ENCODE peak calls at places on chromosomes 3 and 15, in seven cellular contexts. L is HepG2, C is HCT116, M is H1, W is K562, P is endothelial cell of umbilical vein, Z is GM12878. S is an unnamed sample.

GRCh38 chr3:177802151-177802900 is 605.0 kb upstream of the TBL1XR1 start:
- DNase-seq in L (no peak), C (no peak), M (no peak), W (no peak), P (no peak), Z (no peak), S (no peak)

GRCh38 chr3:170038434-170039110 is 777 bp downstream of the GPR160 start:
- DNase-seq in L (no peak), C (no peak), M (peak), W (no peak), P (no peak), Z (no peak), S (no peak)

GRCh38 chr3:8767181-8767666 is 2.2 kb downstream of the OXTR start:
- DNase-seq in L (no peak), C (no peak), M (no peak), W (no peak), P (peak), Z (no peak), S (no peak)

GRCh38 chr3:63763156-63763555 is 55.9 kb upstream of the C3orf49 start:
- DNase-seq in L (no peak), C (no peak), M (no peak), W (no peak), P (no peak), Z (no peak), S (no peak)

GRCh38 chr3:53478166-53478830 is 16.1 kb upstream of the CACNA1D start:
- DNase-seq in L (peak), C (no peak), M (no peak), W (no peak), P (no peak), Z (no peak), S (no peak)

GRCh38 chr3:1190576-1190975 is 97.8 kb downstream of the CNTN6 start:
- DNase-seq in L (no peak), C (no peak), M (no peak), W (no peak), P (no peak), Z (no peak), S (no peak)

GRCh38 chr3:33664195-33664594 is 53.9 kb downstream of the CLASP2 start:
- DNase-seq in L (no peak), C (no peak), M (no peak), W (no peak), P (peak), Z (no peak), S (no peak)

GRCh38 chr3:195356151-195357086 is 85.5 kb upstream of the XXYLT1 start:
- DNase-seq in L (no peak), C (no peak), M (no peak), W (no peak), P (no peak), Z (no peak), S (no peak)

GRCh38 chr15:85555875-85556617 is 175.6 kb downstream of the AKAP13 start:
- DNase-seq in L (no peak), C (no peak), M (no peak), W (no peak), P (no peak), Z (no peak), S (no peak)

GRCh38 chr3:56052219-56052618 is 416.0 kb downstream of the ERC2 start:
- DNase-seq in L (no peak), C (no peak), M (no peak), W (no peak), P (no peak), Z (no peak), S (no peak)

GRCh38 chr15:60091150-60091549 is 87.0 kb downstream of the FOXB1 start:
- DNase-seq in L (peak), C (no peak), M (no peak), W (no peak), P (no peak), Z (no peak), S (no peak)

GRCh38 chr3:52650437-52650836 is 35.3 kb downstream of the PBRM1 start:
- DNase-seq in L (no peak), C (no peak), M (no peak), W (no peak), P (no peak), Z (no peak), S (no peak)

GRCh38 chr3:68893600-68894239 is 38.6 kb downstream of the TAFA4 start:
- DNase-seq in L (peak), C (no peak), M (no peak), W (peak), P (peak), Z (no peak), S (peak)

GRCh38 chr3:194250104-194251002 is 100.8 kb downstream of the CPN2 start:
- DNase-seq in L (no peak), C (no peak), M (no peak), W (no peak), P (no peak), Z (no peak), S (peak)

GRCh38 chr3:196039359-196039758 is 42.5 kb downstream of the TFRC start:
- DNase-seq in L (no peak), C (no peak), M (no peak), W (no peak), P (no peak), Z (no peak), S (no peak)

GRCh38 chr3:17151598-17152373 is 267.0 kb downstream of the PLCL2 start:
- DNase-seq in L (no peak), C (no peak), M (no peak), W (no peak), P (no peak), Z (peak), S (no peak)

GRCh38 chr3:23112491-23112890 is 90.6 kb upstream of the UBE2E2 start:
- DNase-seq in L (no peak), C (no peak), M (no peak), W (no peak), P (no peak), Z (no peak), S (no peak)

GRCh38 chr15:56866798-56867197 is 51.6 kb upstream of the TCF12 start:
- DNase-seq in L (peak), C (no peak), M (no peak), W (no peak), P (peak), Z (no peak), S (no peak)

GRCh38 chr3:58874795-58875194 is 175.0 kb downstream of the CFAP20DC start:
- DNase-seq in L (no peak), C (peak), M (no peak), W (no peak), P (no peak), Z (peak), S (no peak)

GRCh38 chr3:136612512-136612911 is 139.7 kb downstream of the STAG1 start:
- DNase-seq in L (no peak), C (no peak), M (no peak), W (no peak), P (no peak), Z (no peak), S (no peak)

GRCh38 chr15:80584561-80584964 is 110.5 kb upstream of the ABHD17C start:
- DNase-seq in L (peak), C (no peak), M (no peak), W (no peak), P (no peak), Z (no peak), S (no peak)

GRCh38 chr15:98953000-98953776 is 54.4 kb downstream of the PGPEP1L start:
- DNase-seq in L (no peak), C (no peak), M (no peak), W (no peak), P (no peak), Z (peak), S (no peak)

GRCh38 chr15:62847900-62848489 is 194.6 kb upstream of the TPM1 start:
- DNase-seq in L (peak), C (peak), M (peak), W (peak), P (peak), Z (no peak), S (no peak)

GRCh38 chr15:44620081-44620480 is 43.4 kb downstream of the SPG11 start:
- DNase-seq in L (no peak), C (no peak), M (no peak), W (no peak), P (no peak), Z (no peak), S (no peak)

GRCh38 chr3:27985369-27986035 is 255.9 kb upstream of the CMC1 start:
- DNase-seq in L (no peak), C (no peak), M (no peak), W (no peak), P (no peak), Z (no peak), S (no peak)

GRCh38 chr15:49741721-49742120 is 120.9 kb downstream of the DTWD1 start:
- DNase-seq in L (no peak), C (no peak), M (no peak), W (no peak), P (no peak), Z (no peak), S (no peak)

GRCh38 chr3:84967767-84968581 is 9.2 kb downstream of the CADM2 start:
- DNase-seq in L (no peak), C (no peak), M (peak), W (no peak), P (no peak), Z (no peak), S (peak)

GRCh38 chr3:58563386-58564035 is 13.7 kb downstream of the FAM107A start:
- DNase-seq in L (peak), C (no peak), M (no peak), W (no peak), P (no peak), Z (no peak), S (no peak)

GRCh38 chr3:177596248-177596821 is 399.1 kb upstream of the TBL1XR1 start:
- DNase-seq in L (no peak), C (peak), M (no peak), W (no peak), P (peak), Z (no peak), S (no peak)

GRCh38 chr3:11910971-11911531 is 64.4 kb upstream of the TAMM41 start:
- DNase-seq in L (no peak), C (no peak), M (no peak), W (no peak), P (no peak), Z (no peak), S (no peak)

GRCh38 chr3:150022406-150023238 is 51.9 kb upstream of the PFN2 start:
- DNase-seq in L (no peak), C (no peak), M (no peak), W (no peak), P (no peak), Z (peak), S (no peak)

GRCh38 chr15:45476395-45476794 is 46.2 kb downstream of the SLC30A4 start:
- DNase-seq in L (no peak), C (no peak), M (no peak), W (no peak), P (no peak), Z (no peak), S (no peak)

GRCh38 chr15:89502867-89503595 is 6.6 kb upstream of the RHCG start:
- DNase-seq in L (no peak), C (no peak), M (no peak), W (no peak), P (no peak), Z (no peak), S (no peak)

GRCh38 chr15:72306211-72306785 is 13.7 kb downstream of the CELF6 start:
- DNase-seq in L (no peak), C (no peak), M (no peak), W (peak), P (no peak), Z (no peak), S (no peak)

GRCh38 chr3:159797771-159798170 is 190.9 kb upstream of the IL12A start:
- DNase-seq in L (no peak), C (no peak), M (no peak), W (no peak), P (peak), Z (no peak), S (no peak)

GRCh38 chr3:4655145-4656045 is 162.2 kb downstream of the ITPR1 start:
- DNase-seq in L (no peak), C (no peak), M (no peak), W (no peak), P (no peak), Z (no peak), S (no peak)

GRCh38 chr15:55909036-55909811 is 84.2 kb downstream of the NEDD4 start:
- DNase-seq in L (no peak), C (no peak), M (no peak), W (no peak), P (no peak), Z (no peak), S (no peak)

DNA sequence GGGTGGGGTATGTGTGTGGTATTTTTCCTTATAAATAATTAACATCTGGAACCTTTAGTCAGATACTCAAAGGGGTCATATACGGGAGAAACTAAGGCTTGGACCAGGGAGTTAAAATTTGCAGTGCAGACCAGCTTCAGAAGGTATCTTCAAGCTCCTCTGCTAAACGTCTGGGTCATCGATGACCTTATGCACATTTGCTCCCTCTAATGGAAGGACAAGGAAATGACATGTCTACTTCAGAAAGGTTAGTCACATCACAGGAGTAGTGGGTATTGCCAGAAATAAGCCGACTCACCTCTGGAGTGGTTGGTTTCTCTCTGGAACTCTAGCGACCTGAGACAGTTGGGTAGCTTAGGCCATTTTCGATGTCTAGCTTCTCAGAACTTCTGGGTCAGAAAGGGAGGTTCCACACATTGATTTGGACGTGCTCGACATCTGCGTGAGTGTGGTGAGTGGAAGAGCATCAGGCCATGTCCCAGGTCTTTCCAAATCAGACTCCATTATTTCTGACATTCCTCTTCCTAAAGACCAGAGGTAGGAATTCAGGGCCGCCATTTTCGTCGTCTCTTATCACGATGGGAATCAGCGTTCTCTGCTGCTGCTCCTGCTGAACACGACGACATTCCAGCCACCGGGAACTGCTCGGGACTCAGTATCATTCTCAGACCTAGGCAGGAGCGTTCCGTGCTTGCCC is 31.8 kb upstream of the RASA2 start:
- DNase-seq in L (peak), C (peak), M (no peak), W (peak), P (peak), Z (peak), S (peak)
- TF ChIP-seq POLR2AphosphoS5 in L (no peak), C (no peak), M (no peak), W (no peak), P (no peak), Z (no peak), S (no peak)

GRCh38 chr3:66863205-66864135 is 134.6 kb upstream of the KBTBD8 start:
- DNase-seq in L (no peak), C (no peak), M (no peak), W (no peak), P (no peak), Z (no peak), S (no peak)
- H3K9ac ChIP-seq in L (no peak), C (no peak), M (no peak), W (no peak), P (no peak), Z (no peak), S (no peak)

DNA sequence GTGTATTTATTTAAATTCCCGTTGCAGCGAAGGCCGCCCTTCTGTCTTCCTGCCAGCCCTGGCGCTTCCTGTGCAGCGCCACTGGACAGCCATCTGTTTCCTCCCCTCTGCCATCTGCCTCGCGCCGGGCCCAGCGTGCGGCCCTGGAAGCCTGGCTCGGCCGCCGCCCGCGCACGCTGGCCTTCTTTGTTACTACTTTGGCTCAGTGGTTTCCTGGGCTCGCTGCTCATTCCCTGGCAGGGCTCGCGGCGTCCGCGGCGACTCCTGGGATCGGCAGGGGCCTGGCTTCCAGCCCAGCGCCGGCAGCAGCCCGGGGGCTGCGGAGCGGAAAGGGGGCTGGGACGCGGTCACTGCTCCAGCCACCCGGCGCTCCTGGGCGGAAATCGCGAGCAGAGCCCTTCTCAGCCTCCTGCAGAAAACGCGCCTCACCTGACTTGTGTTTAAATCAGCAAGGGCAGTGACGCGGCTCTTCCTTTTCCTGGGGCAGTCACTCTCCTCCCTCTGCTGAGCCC is 9.9 kb downstream of the CMTM7 start:
- DNase-seq in L (peak), C (no peak), M (no peak), W (no peak), P (peak), Z (no peak), S (no peak)
- TF ChIP-seq EZH2 in L (no peak), C (no peak), M (no peak), W (no peak), P (no peak), Z (no peak), S (no peak)

DNA sequence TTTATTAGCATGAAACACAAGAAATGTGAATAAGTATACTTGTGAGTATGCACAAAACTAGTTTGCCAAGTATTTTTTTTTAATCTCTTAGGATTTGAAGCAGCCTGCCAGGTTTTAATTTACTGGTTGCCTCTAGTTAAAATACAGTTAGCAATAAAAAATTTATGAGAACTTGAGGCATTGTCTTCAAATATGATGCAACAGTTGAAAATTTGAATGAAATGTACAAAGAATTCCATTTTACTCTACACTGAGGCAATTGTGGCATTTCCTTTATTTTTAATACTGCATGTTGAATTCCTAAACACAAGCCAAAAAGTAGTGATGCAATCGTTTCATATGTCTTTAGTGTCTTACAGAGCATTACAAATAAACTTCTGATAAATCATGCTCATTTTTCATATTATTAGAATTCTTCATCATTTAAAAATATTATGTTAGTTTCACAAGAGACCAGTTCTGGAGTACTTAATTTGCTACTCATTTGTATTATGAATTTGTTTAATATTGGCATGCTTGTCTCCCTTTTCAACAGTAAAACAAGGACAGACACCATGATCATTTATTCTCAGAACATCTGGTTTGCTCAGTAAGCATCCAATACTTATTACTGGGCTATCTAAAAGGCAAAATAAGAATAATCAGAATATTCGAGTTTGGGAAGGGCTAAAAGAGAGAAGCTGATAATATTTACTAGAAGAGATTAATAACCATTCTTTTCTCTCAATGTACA is 124.9 kb upstream of the PTX3 start:
- DNase-seq in L (no peak), C (no peak), M (no peak), W (no peak), P (peak), Z (no peak), S (peak)
- TF ChIP-seq POLR2AphosphoS5 in L (no peak), C (no peak), M (no peak), W (no peak), P (no peak), Z (no peak), S (peak)